ENCODE peak calls at places on chromosomes 4 and X, in four cellular contexts. I, B, S and J are unnamed samples.

GRCh38 chr4:38030023-38030422 is 69.8 kb downstream of the PTTG2 start:
- DNase-seq in S (peak; percentile 38), I (no peak), B (no peak), J (no peak)

GRCh38 chr4:162498168-162498567 is 334.4 kb upstream of the FSTL5 start:
- DNase-seq in I (peak; percentile 43), B (no peak), S (no peak), J (no peak)

GRCh38 chr4:158535130-158535614 is 13.5 kb downstream of the RXFP1 start:
- DNase-seq in B (no peak), S (peak; percentile 25), I (no peak), J (no peak)

GRCh38 chr4:62544428-62544827 is 1344.3 kb downstream of the ADGRL3 start:
- DNase-seq in B (no peak), S (peak; percentile 18), I (no peak), J (no peak)

GRCh38 chr4:165634766-165635165 is 238.3 kb upstream of the TLL1 start:
- DNase-seq in S (no peak), I (no peak), B (no peak), J (no peak)

GRCh38 chr4:36753048-36753447 is 471.6 kb downstream of the DTHD1 start:
- DNase-seq in I (no peak), S (no peak), B (no peak), J (no peak)

GRCh38 chr4:148289740-148290139 is 152.5 kb downstream of the NR3C2 start:
- DNase-seq in S (no peak), B (no peak), I (no peak), J (no peak)

GRCh38 chr4:146033149-146033548 is 94.5 kb upstream of the ZNF827 start:
- DNase-seq in B (no peak), S (no peak), I (no peak), J (no peak)

GRCh38 chr4:70183168-70183939 is 12.2 kb upstream of the ODAM start:
- DNase-seq in I (no peak), B (no peak), S (peak; percentile 69), J (no peak)

GRCh38 chr4:84814100-84814750 is 152.3 kb downstream of the WDFY3 start:
- DNase-seq in B (no peak), S (no peak), I (no peak), J (no peak)

GRCh38 chr4:3317656-3318211 is 24.9 kb downstream of the RGS12 start:
- DNase-seq in S (no peak), B (no peak), I (peak; percentile 33), J (no peak)

GRCh38 chr4:135605096-135605495 is 1403.5 kb upstream of the PABPC4L start:
- DNase-seq in I (no peak), B (no peak), S (no peak), J (no peak)

GRCh38 chrX:106177106-106177981 is 9.2 kb downstream of the PWWP3B start:
- DNase-seq in B (no peak), S (no peak), I (peak; percentile 71), J (no peak)

GRCh38 chr4:133592591-133592990 is 443.5 kb downstream of the PCDH10 start:
- DNase-seq in B (no peak), I (no peak), S (no peak), J (no peak)

GRCh38 chr4:117400039-117400835 is 314.9 kb upstream of the TRAM1L1 start:
- DNase-seq in S (no peak), I (no peak), B (no peak), J (no peak)

GRCh38 chr4:152525878-152526277 is 10.0 kb downstream of the FBXW7 start:
- DNase-seq in B (no peak), S (no peak), I (no peak), J (no peak)

GRCh38 chr4:174023641-174024040 is 259.8 kb downstream of the FBXO8 start:
- DNase-seq in B (no peak), S (no peak), I (no peak), J (no peak)

GRCh38 chr4:174318829-174319764 is 35.4 kb downstream of the CEP44 start:
- DNase-seq in S (peak; percentile 42), I (no peak), B (no peak), J (no peak)

GRCh38 chr4:156347412-156348075 is 393.9 kb upstream of the CTSO start:
- DNase-seq in S (no peak), I (no peak), B (no peak), J (no peak)

GRCh38 chr4:122577808-122578781 is 42.8 kb downstream of the IL21 start:
- DNase-seq in I (no peak), S (peak; percentile 98), B (peak; percentile 48), J (peak; percentile 67)

GRCh38 chrX:39730671-39731389 is 366.9 kb downstream of the BCOR start:
- DNase-seq in I (peak; percentile 73), B (peak; percentile 24), S (peak; percentile 12), J (peak; percentile 48)

GRCh38 chrX:37692918-37693317 is 7.3 kb downstream of the XK start:
- DNase-seq in I (no peak), S (no peak), B (no peak), J (no peak)

GRCh38 chr4:11313157-11313943 is 115.3 kb downstream of the HS3ST1 start:
- DNase-seq in I (no peak), S (no peak), B (no peak), J (no peak)

GRCh38 chr4:106011387-106011786 is 116.1 kb downstream of the NPNT start:
- DNase-seq in I (no peak), B (no peak), S (no peak), J (no peak)

GRCh38 chr4:83214079-83214478 is 70.5 kb downstream of the COQ2 start:
- DNase-seq in S (no peak), I (no peak), B (no peak), J (no peak)

GRCh38 chrX:100980608-100981497 is 11.3 kb downstream of the ARL13A start:
- DNase-seq in I (no peak), S (no peak), B (no peak), J (no peak)

GRCh38 chr4:83334425-83335241 is at the start of gene HPSE:
- DNase-seq in I (peak; percentile 92), S (peak; percentile 77), B (peak; percentile 57), J (peak; percentile 57)

GRCh38 chr4:7828926-7829325 is 110.7 kb downstream of the AFAP1 start:
- DNase-seq in S (no peak), I (no peak), B (no peak), J (peak; percentile 10)

GRCh38 chr4:154603033-154603943 is 9.2 kb downstream of the FGG start:
- DNase-seq in I (no peak), B (no peak), S (no peak), J (no peak)

GRCh38 chr4:89570931-89571330 is 263.3 kb upstream of the GPRIN3 start:
- DNase-seq in B (no peak), I (no peak), S (no peak), J (no peak)

GRCh38 chr4:1002131-1002630 is 9.0 kb upstream of the SLC26A1 start:
- DNase-seq in S (no peak), B (no peak), I (no peak), J (no peak)

GRCh38 chr4:17418010-17418409 is 93.9 kb downstream of the QDPR start:
- DNase-seq in B (no peak), S (no peak), I (no peak), J (no peak)

GRCh38 chr4:141131738-141132688 is 1.3 kb downstream of the RNF150 start:
- DNase-seq in B (no peak), S (no peak), I (peak; percentile 44), J (no peak)

GRCh38 chrX:152428089-152428488 is 23.0 kb downstream of the GABRA3 start:
- DNase-seq in I (no peak), B (no peak), S (no peak), J (no peak)

GRCh38 chrX:74449937-74450330 is 28.6 kb downstream of the SLC16A2 start:
- DNase-seq in S (no peak), B (no peak), I (no peak), J (no peak)

GRCh38 chr4:78551420-78552351 is at the start of gene ANXA3:
- DNase-seq in B (no peak), I (peak; percentile 72), S (no peak), J (no peak)

GRCh38 chr4:114257516-114257915 is 278.1 kb upstream of the ARSJ start:
- DNase-seq in S (no peak), I (no peak), B (no peak), J (no peak)

GRCh38 chrX:149131780-149132179 is 373.3 kb downstream of the IDS start:
- DNase-seq in B (no peak), S (no peak), I (no peak), J (no peak)

GRCh38 chrX:101385795-101386541 is at the start of gene BTK:
- DNase-seq in S (peak; percentile 87), I (no peak), B (no peak), J (no peak)